ENCODE peak calls at places on chromosomes 5 and 9, in seven cellular contexts. I, J, G, H, D, Z and A are unnamed samples.

GRCh38 chr5:168946363-168946762 is 354.6 kb downstream of the SLIT3 start:
- DNase-seq in J (no peak), G (peak; percentile 31), I (no peak), D (no peak), H (no peak), Z (peak; percentile 10), A (no peak)

GRCh38 chr9:129138476-129139232 is 27.4 kb downstream of the PTPA start:
- DNase-seq in G (no peak), D (no peak), Z (peak; percentile 71), J (no peak), H (peak; percentile 90), I (no peak), A (no peak)

GRCh38 chr5:66669086-66669861 is 73.1 kb downstream of the MAST4 start:
- DNase-seq in I (no peak), H (no peak), D (no peak), Z (no peak), G (no peak), J (no peak), A (no peak)

GRCh38 chr9:112411626-112412027 is 31.7 kb downstream of the HSDL2 start:
- DNase-seq in Z (no peak), G (no peak), H (no peak), D (no peak), I (no peak), J (no peak), A (no peak)

GRCh38 chr9:19146441-19146840 is 19.1 kb upstream of the PLIN2 start:
- DNase-seq in G (no peak), D (no peak), I (no peak), H (no peak), Z (no peak), J (no peak), A (no peak)

GRCh38 chr9:128243486-128244415 is 32.1 kb downstream of the GOLGA2 start:
- DNase-seq in G (no peak), J (no peak), Z (peak; percentile 48), I (no peak), D (no peak), H (peak; percentile 62), A (no peak)

GRCh38 chr9:112378441-112379176 is 1.3 kb upstream of the HSDL2 start:
- DNase-seq in J (no peak), I (no peak), D (peak; percentile 12), H (peak; percentile 36), G (no peak), Z (no peak), A (no peak)

GRCh38 chr5:15550502-15551115 is 50.6 kb downstream of the FBXL7 start:
- DNase-seq in G (no peak), I (no peak), J (no peak), H (no peak), Z (no peak), D (no peak), A (no peak)

GRCh38 chr5:196350-196749 is 5.1 kb downstream of the LRRC14B start:
- DNase-seq in D (no peak), G (no peak), J (no peak), H (no peak), I (no peak), Z (no peak), A (peak; percentile 76)

GRCh38 chr9:15416880-15417279 is 5.8 kb upstream of the SNAPC3 start:
- DNase-seq in Z (no peak), H (no peak), G (no peak), I (no peak), J (peak; percentile 32), D (peak; percentile 33), A (no peak)

GRCh38 chr9:532707-533106 is 308.8 kb upstream of the DMRT1 start:
- DNase-seq in I (no peak), J (no peak), D (no peak), Z (no peak), H (no peak), G (no peak), A (no peak)

GRCh38 chr5:138725153-138725884 is 27.9 kb upstream of the CTNNA1 start:
- DNase-seq in I (no peak), J (no peak), G (peak; percentile 49), Z (peak; percentile 57), D (no peak), H (peak; percentile 66), A (no peak)

GRCh38 chr5:128674837-128675446 is 136.9 kb upstream of the FBN2 start:
- DNase-seq in Z (no peak), D (peak; percentile 28), J (peak; percentile 2), H (no peak), G (peak; percentile 56), I (peak; percentile 21), A (no peak)

GRCh38 chr9:81308404-81308803 is 380.9 kb downstream of the TLE1 start:
- DNase-seq in D (no peak), I (no peak), G (no peak), Z (no peak), H (no peak), J (no peak), A (no peak)

GRCh38 chr9:96245399-96245798 is 56.6 kb downstream of the HSD17B3 start:
- DNase-seq in I (no peak), J (no peak), Z (no peak), H (no peak), G (peak; percentile 34), D (no peak), A (no peak)

GRCh38 chr9:96073531-96074284 is 198.2 kb downstream of the ERCC6L2 start:
- DNase-seq in G (no peak), Z (no peak), H (no peak), J (no peak), I (no peak), D (no peak), A (no peak)

GRCh38 chr5:158013939-158014338 is 155.0 kb upstream of the CLINT1 start:
- DNase-seq in Z (peak; percentile 32), I (peak; percentile 28), D (no peak), G (peak; percentile 72), J (no peak), H (peak; percentile 51), A (no peak)

GRCh38 chr5:56359809-56360685 is 126.9 kb upstream of the ANKRD55 start:
- DNase-seq in J (no peak), H (no peak), Z (no peak), I (no peak), G (no peak), D (no peak), A (no peak)

GRCh38 chr5:143124593-143124992 is 278.9 kb downstream of the NR3C1 start:
- DNase-seq in D (peak; percentile 35), I (no peak), J (no peak), H (no peak), G (no peak), Z (no peak), A (no peak)

GRCh38 chr5:150137168-150137957 is 18.3 kb downstream of the PDGFRB start:
- DNase-seq in H (no peak), Z (no peak), I (no peak), J (no peak), G (no peak), D (no peak), A (no peak)

GRCh38 chr5:175465282-175465681 is 13.1 kb upstream of the SFXN1 start:
- DNase-seq in G (no peak), H (no peak), D (no peak), J (no peak), I (no peak), Z (no peak), A (no peak)

GRCh38 chr9:97794666-97795065 is 58.4 kb upstream of the FOXE1 start:
- DNase-seq in D (no peak), H (no peak), G (no peak), I (no peak), Z (no peak), J (no peak), A (no peak)

GRCh38 chr5:121031487-121031886 is 567.4 kb downstream of the PRR16 start:
- DNase-seq in Z (peak; percentile 10), D (no peak), I (no peak), G (no peak), H (no peak), J (no peak), A (no peak)

GRCh38 chr9:114177423-114178064 is 22.2 kb downstream of the COL27A1 start:
- DNase-seq in G (no peak), Z (no peak), D (no peak), I (peak; percentile 26), H (no peak), J (no peak), A (peak; percentile 15)